ENCODE peak calls at places on chromosomes 1 and 21, in four cellular contexts. One of them, this sample, is unnamed.

GRCh38 chr1:246142320-246142893 is 364.7 kb downstream of the SMYD3 start:
- DNase-seq in NCI-H748 treated with DMSO at 0.1 percent for 48 hours: no peak
- DNase-seq in stimulated activated CD4-positive, alpha-beta T cell treated with anti-CD3 and anti-CD28 coated beads, Interleukin-15, amount 100 ng/mL, for 1 hour: no peak
- DNase-seq in activated CD4-positive, alpha-beta T cell treated with anti-CD3 and anti-CD28 coated beads, Interleukin-2, amount 10 ng/mL, durations not matched to agents 7 days and 5 days: no peak
- DNase-seq in this sample: no peak

GRCh38 chr1:201602413-201603265 is 63.7 kb downstream of the NAV1 start:
- DNase-seq in NCI-H748 treated with DMSO at 0.1 percent for 48 hours: no peak
- DNase-seq in stimulated activated CD4-positive, alpha-beta T cell treated with anti-CD3 and anti-CD28 coated beads, Interleukin-15, amount 100 ng/mL, for 1 hour: no peak
- DNase-seq in activated CD4-positive, alpha-beta T cell treated with anti-CD3 and anti-CD28 coated beads, Interleukin-2, amount 10 ng/mL, durations not matched to agents 7 days and 5 days: no peak
- DNase-seq in this sample: no peak

GRCh38 chr21:36709868-36710728 is 11.2 kb downstream of the SIM2 start:
- DNase-seq in NCI-H748 treated with DMSO at 0.1 percent for 48 hours: no peak
- DNase-seq in stimulated activated CD4-positive, alpha-beta T cell treated with anti-CD3 and anti-CD28 coated beads, Interleukin-15, amount 100 ng/mL, for 1 hour: no peak
- DNase-seq in activated CD4-positive, alpha-beta T cell treated with anti-CD3 and anti-CD28 coated beads, Interleukin-2, amount 10 ng/mL, durations not matched to agents 7 days and 5 days: no peak
- DNase-seq in this sample: no peak

GRCh38 chr1:203077956-203078355 is 7.9 kb downstream of the MYOG start:
- DNase-seq in NCI-H748 treated with DMSO at 0.1 percent for 48 hours: no peak
- DNase-seq in stimulated activated CD4-positive, alpha-beta T cell treated with anti-CD3 and anti-CD28 coated beads, Interleukin-15, amount 100 ng/mL, for 1 hour: no peak
- DNase-seq in activated CD4-positive, alpha-beta T cell treated with anti-CD3 and anti-CD28 coated beads, Interleukin-2, amount 10 ng/mL, durations not matched to agents 7 days and 5 days: no peak
- DNase-seq in this sample: no peak

GRCh38 chr1:244833734-244834595 is 1.5 kb upstream of the COX20 start:
- DNase-seq in NCI-H748 treated with DMSO at 0.1 percent for 48 hours: peak; percentile 83
- DNase-seq in stimulated activated CD4-positive, alpha-beta T cell treated with anti-CD3 and anti-CD28 coated beads, Interleukin-15, amount 100 ng/mL, for 1 hour: peak; percentile 4
- DNase-seq in activated CD4-positive, alpha-beta T cell treated with anti-CD3 and anti-CD28 coated beads, Interleukin-2, amount 10 ng/mL, durations not matched to agents 7 days and 5 days: peak; percentile 47
- DNase-seq in this sample: peak; percentile 55

GRCh38 chr1:198637157-198637556 is 1.7 kb upstream of the PTPRC start:
- DNase-seq in NCI-H748 treated with DMSO at 0.1 percent for 48 hours: no peak
- DNase-seq in stimulated activated CD4-positive, alpha-beta T cell treated with anti-CD3 and anti-CD28 coated beads, Interleukin-15, amount 100 ng/mL, for 1 hour: no peak
- DNase-seq in activated CD4-positive, alpha-beta T cell treated with anti-CD3 and anti-CD28 coated beads, Interleukin-2, amount 10 ng/mL, durations not matched to agents 7 days and 5 days: no peak
- DNase-seq in this sample: no peak

GRCh38 chr1:119488216-119488615 is 18.8 kb upstream of the HSD3B1 start:
- DNase-seq in NCI-H748 treated with DMSO at 0.1 percent for 48 hours: no peak
- DNase-seq in stimulated activated CD4-positive, alpha-beta T cell treated with anti-CD3 and anti-CD28 coated beads, Interleukin-15, amount 100 ng/mL, for 1 hour: no peak
- DNase-seq in activated CD4-positive, alpha-beta T cell treated with anti-CD3 and anti-CD28 coated beads, Interleukin-2, amount 10 ng/mL, durations not matched to agents 7 days and 5 days: no peak
- DNase-seq in this sample: no peak

GRCh38 chr1:107689733-107690132 is 275.2 kb downstream of the VAV3 start:
- DNase-seq in NCI-H748 treated with DMSO at 0.1 percent for 48 hours: no peak
- DNase-seq in stimulated activated CD4-positive, alpha-beta T cell treated with anti-CD3 and anti-CD28 coated beads, Interleukin-15, amount 100 ng/mL, for 1 hour: no peak
- DNase-seq in activated CD4-positive, alpha-beta T cell treated with anti-CD3 and anti-CD28 coated beads, Interleukin-2, amount 10 ng/mL, durations not matched to agents 7 days and 5 days: no peak
- DNase-seq in this sample: no peak

GRCh38 chr1:91171906-91172305 is 150.1 kb upstream of the ZNF644 start:
- DNase-seq in NCI-H748 treated with DMSO at 0.1 percent for 48 hours: no peak
- DNase-seq in stimulated activated CD4-positive, alpha-beta T cell treated with anti-CD3 and anti-CD28 coated beads, Interleukin-15, amount 100 ng/mL, for 1 hour: no peak
- DNase-seq in activated CD4-positive, alpha-beta T cell treated with anti-CD3 and anti-CD28 coated beads, Interleukin-2, amount 10 ng/mL, durations not matched to agents 7 days and 5 days: no peak
- DNase-seq in this sample: no peak

GRCh38 chr1:212749924-212750535 is 41.5 kb downstream of the NSL1 start:
- DNase-seq in NCI-H748 treated with DMSO at 0.1 percent for 48 hours: peak; percentile 34
- DNase-seq in stimulated activated CD4-positive, alpha-beta T cell treated with anti-CD3 and anti-CD28 coated beads, Interleukin-15, amount 100 ng/mL, for 1 hour: no peak
- DNase-seq in activated CD4-positive, alpha-beta T cell treated with anti-CD3 and anti-CD28 coated beads, Interleukin-2, amount 10 ng/mL, durations not matched to agents 7 days and 5 days: no peak
- DNase-seq in this sample: no peak

GRCh38 chr1:184299076-184299790 is 87.6 kb upstream of the C1orf21 start:
- DNase-seq in NCI-H748 treated with DMSO at 0.1 percent for 48 hours: peak; percentile 35
- DNase-seq in stimulated activated CD4-positive, alpha-beta T cell treated with anti-CD3 and anti-CD28 coated beads, Interleukin-15, amount 100 ng/mL, for 1 hour: no peak
- DNase-seq in activated CD4-positive, alpha-beta T cell treated with anti-CD3 and anti-CD28 coated beads, Interleukin-2, amount 10 ng/mL, durations not matched to agents 7 days and 5 days: no peak
- DNase-seq in this sample: peak; percentile 55

GRCh38 chr21:34865922-34866271 is 183.2 kb downstream of the RUNX1 start:
- DNase-seq in NCI-H748 treated with DMSO at 0.1 percent for 48 hours: no peak
- DNase-seq in stimulated activated CD4-positive, alpha-beta T cell treated with anti-CD3 and anti-CD28 coated beads, Interleukin-15, amount 100 ng/mL, for 1 hour: no peak
- DNase-seq in activated CD4-positive, alpha-beta T cell treated with anti-CD3 and anti-CD28 coated beads, Interleukin-2, amount 10 ng/mL, durations not matched to agents 7 days and 5 days: peak; percentile 39
- DNase-seq in this sample: no peak

GRCh38 chr1:233598891-233599541 is 14.9 kb upstream of the KCNK1 start:
- DNase-seq in NCI-H748 treated with DMSO at 0.1 percent for 48 hours: no peak
- DNase-seq in stimulated activated CD4-positive, alpha-beta T cell treated with anti-CD3 and anti-CD28 coated beads, Interleukin-15, amount 100 ng/mL, for 1 hour: no peak
- DNase-seq in activated CD4-positive, alpha-beta T cell treated with anti-CD3 and anti-CD28 coated beads, Interleukin-2, amount 10 ng/mL, durations not matched to agents 7 days and 5 days: peak; percentile 14
- DNase-seq in this sample: no peak

GRCh38 chr1:6426321-6426971 is 1.9 kb downstream of the ESPN start:
- DNase-seq in NCI-H748 treated with DMSO at 0.1 percent for 48 hours: no peak
- DNase-seq in stimulated activated CD4-positive, alpha-beta T cell treated with anti-CD3 and anti-CD28 coated beads, Interleukin-15, amount 100 ng/mL, for 1 hour: no peak
- DNase-seq in activated CD4-positive, alpha-beta T cell treated with anti-CD3 and anti-CD28 coated beads, Interleukin-2, amount 10 ng/mL, durations not matched to agents 7 days and 5 days: no peak
- DNase-seq in this sample: no peak

GRCh38 chr1:175157200-175157599 is 35.4 kb downstream of the KIAA0040 start:
- DNase-seq in NCI-H748 treated with DMSO at 0.1 percent for 48 hours: no peak
- DNase-seq in stimulated activated CD4-positive, alpha-beta T cell treated with anti-CD3 and anti-CD28 coated beads, Interleukin-15, amount 100 ng/mL, for 1 hour: no peak
- DNase-seq in activated CD4-positive, alpha-beta T cell treated with anti-CD3 and anti-CD28 coated beads, Interleukin-2, amount 10 ng/mL, durations not matched to agents 7 days and 5 days: no peak
- DNase-seq in this sample: no peak

GRCh38 chr1:32801096-32801713 is 16.0 kb downstream of the YARS1 start:
- DNase-seq in NCI-H748 treated with DMSO at 0.1 percent for 48 hours: no peak
- DNase-seq in stimulated activated CD4-positive, alpha-beta T cell treated with anti-CD3 and anti-CD28 coated beads, Interleukin-15, amount 100 ng/mL, for 1 hour: no peak
- DNase-seq in activated CD4-positive, alpha-beta T cell treated with anti-CD3 and anti-CD28 coated beads, Interleukin-2, amount 10 ng/mL, durations not matched to agents 7 days and 5 days: peak; percentile 57
- DNase-seq in this sample: no peak

GRCh38 chr1:59477286-59477685 is 180.4 kb downstream of the FGGY start:
- DNase-seq in NCI-H748 treated with DMSO at 0.1 percent for 48 hours: no peak
- DNase-seq in stimulated activated CD4-positive, alpha-beta T cell treated with anti-CD3 and anti-CD28 coated beads, Interleukin-15, amount 100 ng/mL, for 1 hour: no peak
- DNase-seq in activated CD4-positive, alpha-beta T cell treated with anti-CD3 and anti-CD28 coated beads, Interleukin-2, amount 10 ng/mL, durations not matched to agents 7 days and 5 days: peak; percentile 20
- DNase-seq in this sample: no peak

GRCh38 chr1:241749041-241749798 is 97.1 kb downstream of the WDR64 start:
- DNase-seq in NCI-H748 treated with DMSO at 0.1 percent for 48 hours: no peak
- DNase-seq in stimulated activated CD4-positive, alpha-beta T cell treated with anti-CD3 and anti-CD28 coated beads, Interleukin-15, amount 100 ng/mL, for 1 hour: no peak
- DNase-seq in activated CD4-positive, alpha-beta T cell treated with anti-CD3 and anti-CD28 coated beads, Interleukin-2, amount 10 ng/mL, durations not matched to agents 7 days and 5 days: no peak
- DNase-seq in this sample: no peak

GRCh38 chr1:26733982-26734381 is 38.2 kb downstream of the ARID1A start:
- DNase-seq in NCI-H748 treated with DMSO at 0.1 percent for 48 hours: no peak
- DNase-seq in stimulated activated CD4-positive, alpha-beta T cell treated with anti-CD3 and anti-CD28 coated beads, Interleukin-15, amount 100 ng/mL, for 1 hour: no peak
- DNase-seq in activated CD4-positive, alpha-beta T cell treated with anti-CD3 and anti-CD28 coated beads, Interleukin-2, amount 10 ng/mL, durations not matched to agents 7 days and 5 days: peak; percentile 43
- DNase-seq in this sample: no peak

GRCh38 chr1:201481761-201482493 is 12.9 kb upstream of the PHLDA3 start:
- DNase-seq in NCI-H748 treated with DMSO at 0.1 percent for 48 hours: peak; percentile 67
- DNase-seq in stimulated activated CD4-positive, alpha-beta T cell treated with anti-CD3 and anti-CD28 coated beads, Interleukin-15, amount 100 ng/mL, for 1 hour: peak; percentile 59
- DNase-seq in activated CD4-positive, alpha-beta T cell treated with anti-CD3 and anti-CD28 coated beads, Interleukin-2, amount 10 ng/mL, durations not matched to agents 7 days and 5 days: peak; percentile 86
- DNase-seq in this sample: no peak

GRCh38 chr1:16612332-16613172 is 812 bp downstream of the NBPF1 start:
- DNase-seq in NCI-H748 treated with DMSO at 0.1 percent for 48 hours: peak; percentile 69
- DNase-seq in stimulated activated CD4-positive, alpha-beta T cell treated with anti-CD3 and anti-CD28 coated beads, Interleukin-15, amount 100 ng/mL, for 1 hour: no peak
- DNase-seq in activated CD4-positive, alpha-beta T cell treated with anti-CD3 and anti-CD28 coated beads, Interleukin-2, amount 10 ng/mL, durations not matched to agents 7 days and 5 days: peak; percentile 40
- DNase-seq in this sample: peak; percentile 69

This sample was measured in cerebellar nuclear complex.